ENCODE peak calls at places on chromosomes 6 and 20, in seven cellular contexts. One of them, this sample, is unnamed.

GRCh38 chr6:170180671-170181337 is 110.1 kb downstream of the DLL1 start:
- DNase-seq in NCI-H187: no peak
- DNase-seq in NCI-H524 treated with DMSO at 0.1 percent for 48 hours: no peak
- DNase-seq in astrocyte of the spinal cord: no peak
- DNase-seq in LoVo: no peak
- DNase-seq in amygdala: no peak
- DNase-seq in psoas muscle: no peak
- DNase-seq in this sample: no peak

GRCh38 chr6:128208078-128208477 is 307.2 kb upstream of the THEMIS start:
- DNase-seq in psoas muscle: no peak
- DNase-seq in NCI-H524 treated with DMSO at 0.1 percent for 48 hours: no peak
- DNase-seq in LoVo: peak; percentile 44
- DNase-seq in NCI-H187: no peak
- DNase-seq in astrocyte of the spinal cord: peak; percentile 44
- DNase-seq in amygdala: no peak
- DNase-seq in this sample: no peak

GRCh38 chr20:58135441-58136170 is 92.8 kb downstream of the ANKRD60 start:
- DNase-seq in astrocyte of the spinal cord: no peak
- DNase-seq in NCI-H524 treated with DMSO at 0.1 percent for 48 hours: no peak
- DNase-seq in LoVo: no peak
- DNase-seq in NCI-H187: no peak
- DNase-seq in psoas muscle: no peak
- DNase-seq in amygdala: no peak
- DNase-seq in this sample: no peak

GRCh38 chr20:44615876-44616603 is 33.7 kb downstream of the PKIG start:
- DNase-seq in NCI-H187: no peak
- DNase-seq in psoas muscle: peak; percentile 83
- DNase-seq in astrocyte of the spinal cord: no peak
- DNase-seq in NCI-H524 treated with DMSO at 0.1 percent for 48 hours: no peak
- DNase-seq in LoVo: no peak
- DNase-seq in amygdala: peak; percentile 84
- DNase-seq in this sample: no peak

GRCh38 chr20:63704749-63705117 is 3.0 kb downstream of the ARFRP1 start:
- DNase-seq in astrocyte of the spinal cord: no peak
- DNase-seq in LoVo: no peak
- DNase-seq in amygdala: no peak
- DNase-seq in psoas muscle: peak; percentile 49
- DNase-seq in NCI-H187: no peak
- DNase-seq in NCI-H524 treated with DMSO at 0.1 percent for 48 hours: no peak
- DNase-seq in this sample: no peak

GRCh38 chr6:152263582-152263981 is 373.6 kb downstream of the SYNE1 start:
- DNase-seq in amygdala: no peak
- DNase-seq in LoVo: no peak
- DNase-seq in NCI-H187: no peak
- DNase-seq in astrocyte of the spinal cord: no peak
- DNase-seq in NCI-H524 treated with DMSO at 0.1 percent for 48 hours: no peak
- DNase-seq in psoas muscle: no peak
- DNase-seq in this sample: no peak

GRCh38 chr6:15922510-15923307 is 206.2 kb upstream of the MYLIP start:
- DNase-seq in amygdala: no peak
- DNase-seq in astrocyte of the spinal cord: peak; percentile 73
- DNase-seq in NCI-H187: no peak
- DNase-seq in LoVo: no peak
- DNase-seq in psoas muscle: no peak
- DNase-seq in NCI-H524 treated with DMSO at 0.1 percent for 48 hours: no peak
- DNase-seq in this sample: no peak

GRCh38 chr20:11850901-11851300 is 66.8 kb upstream of the BTBD3 start:
- DNase-seq in NCI-H524 treated with DMSO at 0.1 percent for 48 hours: no peak
- DNase-seq in LoVo: peak; percentile 19
- DNase-seq in psoas muscle: no peak
- DNase-seq in astrocyte of the spinal cord: peak; percentile 20
- DNase-seq in NCI-H187: no peak
- DNase-seq in amygdala: no peak
- DNase-seq in this sample: no peak

GRCh38 chr20:2005831-2006426 is 12.1 kb upstream of the PDYN start:
- DNase-seq in NCI-H187: no peak
- DNase-seq in NCI-H524 treated with DMSO at 0.1 percent for 48 hours: no peak
- DNase-seq in amygdala: no peak
- DNase-seq in LoVo: peak; percentile 59
- DNase-seq in psoas muscle: peak; percentile 76
- DNase-seq in astrocyte of the spinal cord: peak; percentile 54
- DNase-seq in this sample: peak; percentile 20

GRCh38 chr6:79602859-79603258 is 28.3 kb upstream of the SH3BGRL2 start:
- DNase-seq in NCI-H524 treated with DMSO at 0.1 percent for 48 hours: peak; percentile 44
- DNase-seq in astrocyte of the spinal cord: no peak
- DNase-seq in amygdala: no peak
- DNase-seq in NCI-H187: no peak
- DNase-seq in LoVo: no peak
- DNase-seq in psoas muscle: no peak
- DNase-seq in this sample: no peak

GRCh38 chr20:41669708-41670263 is 51.6 kb upstream of the CHD6 start:
- DNase-seq in amygdala: no peak
- DNase-seq in psoas muscle: no peak
- DNase-seq in NCI-H187: no peak
- DNase-seq in NCI-H524 treated with DMSO at 0.1 percent for 48 hours: no peak
- DNase-seq in astrocyte of the spinal cord: no peak
- DNase-seq in LoVo: no peak
- DNase-seq in this sample: no peak

GRCh38 chr6:30647039-30647801 is at the start of gene C6orf136:
- DNase-seq in psoas muscle: peak; percentile 84
- DNase-seq in NCI-H524 treated with DMSO at 0.1 percent for 48 hours: peak; percentile 42
- DNase-seq in NCI-H187: peak; percentile 86
- DNase-seq in amygdala: peak; percentile 28
- DNase-seq in astrocyte of the spinal cord: peak; percentile 92
- DNase-seq in LoVo: peak; percentile 93
- DNase-seq in this sample: peak; percentile 92

GRCh38 chr6:75124983-75125382 is 80.9 kb downstream of the COL12A1 start:
- DNase-seq in NCI-H187: no peak
- DNase-seq in amygdala: no peak
- DNase-seq in astrocyte of the spinal cord: no peak
- DNase-seq in psoas muscle: no peak
- DNase-seq in LoVo: no peak
- DNase-seq in NCI-H524 treated with DMSO at 0.1 percent for 48 hours: no peak
- DNase-seq in this sample: no peak

GRCh38 chr20:62805711-62806382 is 1.2 kb downstream of the OGFR start:
- DNase-seq in NCI-H524 treated with DMSO at 0.1 percent for 48 hours: no peak
- DNase-seq in NCI-H187: no peak
- DNase-seq in amygdala: no peak
- DNase-seq in LoVo: no peak
- DNase-seq in astrocyte of the spinal cord: no peak
- DNase-seq in psoas muscle: peak; percentile 75
- DNase-seq in this sample: no peak

GRCh38 chr6:131821408-131821807 is 13.6 kb downstream of the ENPP1 start:
- DNase-seq in LoVo: no peak
- DNase-seq in amygdala: no peak
- DNase-seq in astrocyte of the spinal cord: no peak
- DNase-seq in NCI-H187: no peak
- DNase-seq in NCI-H524 treated with DMSO at 0.1 percent for 48 hours: no peak
- DNase-seq in psoas muscle: no peak
- DNase-seq in this sample: no peak

GRCh38 chr6:3260296-3260695 is 1.5 kb downstream of the PSMG4 start:
- DNase-seq in amygdala: no peak
- DNase-seq in psoas muscle: no peak
- DNase-seq in NCI-H524 treated with DMSO at 0.1 percent for 48 hours: no peak
- DNase-seq in NCI-H187: no peak
- DNase-seq in LoVo: no peak
- DNase-seq in astrocyte of the spinal cord: no peak
- DNase-seq in this sample: no peak

This sample was measured in T-helper 17 cell.